ENCODE peak calls at places on chromosomes 16 and 17, in four cellular contexts. J, T, G and N are unnamed samples. For H3K4me1 and H3K27me3, the result is how much of the 10 kb centered on the place peaks cover.

GRCh38 chr16:75460441-75460840 is 4.0 kb downstream of the TMEM170A start:
- DNase-seq in G (no peak), J (no peak), T (no peak), N (no peak)

GRCh38 chr17:82200743-82201497 is 11.7 kb downstream of the CCDC57 start:
- DNase-seq in G (no peak), J (peak), T (no peak), N (no peak)

GRCh38 chr16:22355487-22355908 is 18.9 kb downstream of the CDR2 start:
- DNase-seq in J (no peak), T (no peak), G (no peak), N (no peak)

GRCh38 chr17:60128171-60128859 is 21.5 kb upstream of the CA4 start:
- DNase-seq in T (no peak), G (no peak), J (no peak), N (no peak)

GRCh38 chr16:22948603-22949368 is 134.8 kb downstream of the HS3ST2 start:
- DNase-seq in J (peak), G (peak), T (peak), N (peak)

GRCh38 chr16:68972720-68973119 is 129.4 kb downstream of the TANGO6 start:
- DNase-seq in J (peak), T (peak), G (peak), N (no peak)

GRCh38 chr17:70366421-70366820 is 197.1 kb downstream of the KCNJ2 start:
- DNase-seq in T (no peak), G (no peak), J (no peak), N (no peak)

GRCh38 chr16:22322741-22323140 is 25.5 kb downstream of the POLR3E start:
- DNase-seq in J (no peak), T (no peak), G (no peak), N (no peak)

GRCh38 chr17:48704521-48704920 is 17.8 kb downstream of the PRAC1 start:
- DNase-seq in G (no peak), T (no peak), J (no peak), N (no peak)

GRCh38 chr16:4935231-4935855 is 1.6 kb downstream of the PPL start:
- DNase-seq in T (no peak), G (no peak), J (no peak), N (peak)

GRCh38 chr17:62898239-62898864 is 67.7 kb upstream of the TANC2 start:
- DNase-seq in J (peak), G (no peak), T (no peak), N (no peak)

GRCh38 chr16:81703177-81704155 is 75.6 kb upstream of the PLCG2 start:
- DNase-seq in G (no peak), J (peak), T (no peak), N (no peak)

GRCh38 chr17:35189291-35189690 is 4.9 kb downstream of the SLC35G3 start:
- DNase-seq in J (no peak), G (no peak), T (no peak), N (no peak)

GRCh38 chr17:48715496-48716399 is 6.6 kb downstream of the PRAC1 start:
- DNase-seq in J (peak), T (no peak), G (no peak), N (no peak)

GRCh38 chr17:73706858-73707257 is 62.6 kb upstream of the SDK2 start:
- DNase-seq in J (no peak), G (no peak), T (no peak), N (no peak)

GRCh38 chr16:53207810-53208752 is 153.3 kb downstream of the CHD9 start:
- DNase-seq in J (peak), G (peak), T (peak), N (no peak)

GRCh38 chr17:14113137-14113536 is 43.8 kb downstream of the COX10 start:
- DNase-seq in J (no peak), T (no peak), G (no peak), N (no peak)

GRCh38 chr16:55469821-55470532 is 9.0 kb upstream of the MMP2 start:
- DNase-seq in G (no peak), J (no peak), T (no peak), N (no peak)

GRCh38 chr17:77323413-77324171 is 182.8 kb downstream of the SEC14L1 start:
- DNase-seq in T (no peak), G (no peak), J (peak), N (no peak)

GRCh38 chr17:68533887-68534700 is 21.9 kb downstream of the PRKAR1A start:
- DNase-seq in T (no peak), J (peak), G (no peak), N (no peak)

GRCh38 chr16:77298638-77299360 is 99.6 kb downstream of the SYCE1L start:
- DNase-seq in T (no peak), G (no peak), J (peak), N (no peak)

GRCh38 chr16:74521691-74522090 is 85.2 kb downstream of the GLG1 start:
- DNase-seq in G (no peak), T (no peak), J (peak), N (no peak)

GRCh38 chr16:85416267-85417109 is 196.6 kb upstream of the GSE1 start:
- DNase-seq in G (no peak), T (peak), J (no peak), N (peak)

GRCh38 chr17:29256116-29256515 is 9.5 kb downstream of the CRYBA1 start:
- DNase-seq in G (no peak), J (no peak), T (no peak), N (no peak)

GRCh38 chr16:68910051-68910450 is 66.7 kb downstream of the TANGO6 start:
- DNase-seq in T (no peak), J (no peak), G (no peak), N (no peak)

GRCh38 chr17:40775945-40776344 is 3.9 kb upstream of the KRT26 start:
- DNase-seq in J (no peak), G (no peak), T (no peak), N (no peak)

GRCh38 chr17:50953831-50954601 is 87.9 kb upstream of the TOB1 start:
- DNase-seq in T (no peak), G (no peak), J (peak), N (peak)

GRCh38 chr17:39001703-39002637 is 34.8 kb upstream of the FBXO47 start:
- DNase-seq in T (no peak), G (no peak), J (peak), N (peak)

GRCh38 chr17:21129023-21129681 is 2.4 kb downstream of the DHRS7B start:
- DNase-seq in G (no peak), J (peak), T (peak), N (no peak)

GRCh38 chr16:80254970-80255369 is 285.8 kb upstream of the DYNLRB2 start:
- DNase-seq in J (no peak), T (no peak), G (no peak), N (no peak)

DNA sequence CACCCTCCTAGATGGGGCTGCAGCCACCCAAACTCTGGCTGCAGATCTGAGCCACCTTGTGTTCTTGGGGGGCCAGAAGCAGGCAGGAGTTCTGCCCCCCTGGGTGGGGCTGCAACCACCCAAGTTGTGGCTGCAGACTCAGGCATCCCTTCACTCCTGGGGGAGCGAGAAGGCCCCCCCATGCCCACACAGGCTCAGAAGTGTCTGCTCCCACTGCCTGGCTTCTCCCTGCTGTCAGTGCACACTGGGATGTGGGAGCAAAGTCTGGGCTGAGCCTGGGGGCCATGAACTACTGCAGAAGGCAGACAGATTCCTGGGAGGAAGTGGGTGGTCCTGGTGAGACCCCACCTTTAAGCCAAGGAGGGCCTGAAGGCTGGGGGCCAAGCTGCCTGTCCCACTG is 13.0 kb downstream of the MT1X start:
- DNase-seq in J (no peak), G (no peak), T (no peak), N (no peak)
- H3K4me1 ChIP-seq in J (under half), G (under half), T (under half), N (under half)

GRCh38 chr16:89923640-89924297 is 627 bp downstream of the TUBB3 start:
- DNase-seq in G (no peak), T (no peak), J (peak), N (peak)
- H3K27me3 ChIP-seq in G (under half), T (under half), J (under half), N (under half)

DNA sequence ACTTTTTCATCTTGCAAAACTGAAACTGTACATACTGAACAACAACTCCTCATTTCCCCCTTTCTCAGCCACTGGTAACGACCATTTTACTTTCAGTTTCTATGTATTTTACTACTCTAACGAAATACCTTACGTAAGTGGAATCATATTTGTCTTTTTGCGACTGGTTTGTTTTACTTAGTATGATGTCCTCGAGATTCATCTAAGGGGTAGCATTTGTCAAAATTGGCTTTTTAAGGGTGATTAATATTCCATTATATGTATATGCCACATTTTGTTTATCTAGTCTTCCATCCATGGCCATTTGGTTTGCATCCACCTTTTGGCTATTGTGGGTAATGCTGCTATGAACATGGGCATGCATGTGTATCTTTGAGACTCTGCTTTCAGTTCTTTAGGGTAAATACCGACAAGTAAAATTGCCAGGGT is 10.4 kb downstream of the KPNB1 start:
- DNase-seq in T (no peak), J (peak), G (no peak), N (no peak)
- H3K4me3 ChIP-seq in T (no peak), J (no peak), G (no peak), N (no peak)

DNA sequence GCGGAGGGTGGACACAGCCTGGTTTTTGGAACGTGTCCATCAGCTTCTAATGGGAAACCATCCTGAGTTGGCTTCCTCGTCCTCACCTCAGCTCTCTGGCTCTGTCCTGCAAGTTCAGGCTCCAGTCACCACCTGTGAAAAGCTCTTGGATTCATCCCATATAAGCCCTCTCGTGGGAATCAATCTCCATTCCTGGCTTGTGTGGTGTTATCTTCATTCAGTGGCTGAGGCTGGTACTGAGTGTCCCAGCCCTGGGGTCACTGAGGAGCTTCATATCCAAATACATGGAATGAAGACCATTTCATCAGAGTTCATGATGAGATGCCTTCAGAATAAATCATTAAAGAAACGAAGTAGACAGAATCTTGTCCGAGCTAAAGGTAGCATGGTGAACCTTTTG is 189.2 kb downstream of the RBFOX1 start:
- DNase-seq in T (no peak), J (no peak), G (no peak), N (no peak)
- H3K4me1 ChIP-seq in T (under half), J (under half), G (under half), N (under half)

GRCh38 chr16:78566397-78567073 is 467.1 kb downstream of the WWOX start:
- DNase-seq in G (no peak), J (no peak), T (no peak), N (no peak)
- H3K27me3 ChIP-seq in G (under half), J (under half), T (under half), N (under half)

GRCh38 chr17:8190506-8190905 is 526 bp upstream of the BORCS6 start:
- DNase-seq in J (no peak), T (no peak), G (no peak), N (no peak)
- H3K4me3 ChIP-seq in J (no peak), T (peak), G (no peak), N (no peak)

GRCh38 chr16:89450537-89450936 is 39.8 kb downstream of the ANKRD11 start:
- DNase-seq in T (no peak), J (no peak), G (no peak), N (no peak)

GRCh38 chr16:89446975-89447293 is 43.4 kb downstream of the ANKRD11 start:
- DNase-seq in T (no peak), G (no peak), J (no peak), N (no peak)

GRCh38 chr16:89452241-89452640 is 38.1 kb downstream of the ANKRD11 start:
- DNase-seq in G (no peak), J (no peak), T (no peak), N (no peak)

GRCh38 chr16:89448656-89449055 is 41.7 kb downstream of the ANKRD11 start:
- DNase-seq in G (no peak), T (no peak), J (no peak), N (no peak)

GRCh38 chr16:89449726-89450335 is 40.5 kb downstream of the ANKRD11 start:
- DNase-seq in J (peak), G (no peak), T (no peak), N (no peak)
- H3K4me1 ChIP-seq in J (under half), G (under half), T (under half), N (under half)

GRCh38 chr16:73036074-73036826 is 11.7 kb downstream of the ZFHX3 start:
- DNase-seq in J (peak), T (peak), G (no peak), N (no peak)

GRCh38 chr16:73032548-73033270 is 15.2 kb downstream of the ZFHX3 start:
- DNase-seq in G (no peak), T (peak), J (peak), N (peak)

GRCh38 chr16:73033271-73033998 is 14.5 kb downstream of the ZFHX3 start:
- DNase-seq in T (peak), J (peak), G (no peak), N (no peak)

GRCh38 chr16:73037331-73037745 is 10.6 kb downstream of the ZFHX3 start:
- DNase-seq in G (no peak), T (peak), J (peak), N (no peak)

DNA sequence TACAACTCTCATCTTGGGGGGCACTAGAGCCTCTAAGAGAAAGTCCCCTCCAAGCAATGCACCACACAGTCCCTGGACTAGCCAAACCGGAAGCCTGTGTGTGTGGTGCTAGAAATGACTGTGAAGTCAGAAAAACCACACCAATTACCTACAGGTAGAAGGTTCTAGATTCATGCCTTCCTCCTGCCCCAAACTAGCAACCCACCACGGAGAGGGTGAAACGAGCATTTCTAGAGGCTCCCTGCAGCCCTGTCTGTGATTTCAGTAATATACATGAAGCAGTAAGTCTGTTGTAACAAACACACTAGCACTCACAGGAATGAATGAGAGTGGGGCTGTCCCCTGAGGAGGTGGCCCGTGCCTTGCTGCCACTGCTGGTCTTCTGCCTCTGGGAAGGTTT is 13.6 kb downstream of the ZFHX3 start:
- DNase-seq in J (no peak), T (no peak), G (no peak), N (no peak)
- H3K27me3 ChIP-seq in J (under half), T (under half), G (half or more), N (under half)

DNA sequence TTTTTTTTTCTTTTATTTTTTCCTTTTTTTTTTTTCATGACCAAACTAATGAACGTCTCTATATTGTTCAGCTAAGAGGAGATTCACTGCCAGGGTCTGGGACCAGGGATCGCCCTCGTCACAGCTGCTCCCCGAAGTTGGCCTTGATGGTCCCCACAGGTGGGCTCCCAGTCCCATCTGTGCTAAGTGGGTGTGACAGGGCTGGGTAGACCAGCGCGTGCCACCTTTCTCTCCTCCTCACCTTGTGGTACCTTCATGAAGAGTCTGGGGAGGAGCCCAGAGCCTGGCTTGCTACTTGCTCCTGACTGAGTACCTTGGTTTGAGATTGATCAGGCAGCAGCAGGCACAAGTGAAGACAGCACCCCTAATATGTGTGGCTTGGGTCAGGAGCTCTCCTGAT is 6.5 kb upstream of the FOXF1 start:
- DNase-seq in G (no peak), J (peak), T (no peak), N (no peak)
- H3K4me3 ChIP-seq in G (no peak), J (no peak), T (no peak), N (no peak)

GRCh38 chr17:57984226-57984890 is 3.7 kb downstream of the VEZF1 start:
- DNase-seq in G (no peak), T (no peak), J (no peak), N (no peak)
- H3K4me1 ChIP-seq in G (under half), T (under half), J (under half), N (under half)